ENCODE peak calls at places on chromosomes 3 and 15, in nine cellular contexts. One of them, this sample, is unnamed.

GRCh38 chr15:66833372-66833771 is 131.3 kb downstream of the SMAD6 start:
- ATAC-seq in Panc1: no peak
- ATAC-seq in right cardiac atrium: no peak
- ATAC-seq in upper lobe of left lung: no peak
- ATAC-seq in heart left ventricle: no peak
- ATAC-seq in CD4-positive, CD25-positive, alpha-beta regulatory T cell: no peak
- ATAC-seq in mucosa of descending colon: peak; percentile 52
- ATAC-seq in body of pancreas: no peak
- ATAC-seq in aorta: no peak
- ATAC-seq in this sample: no peak

GRCh38 chr3:123642182-123642956 is 57.5 kb upstream of the HACD2 start:
- ATAC-seq in Panc1: peak; percentile 90
- ATAC-seq in right cardiac atrium: peak; percentile 70
- ATAC-seq in upper lobe of left lung: peak; percentile 82
- ATAC-seq in heart left ventricle: peak; percentile 79
- ATAC-seq in CD4-positive, CD25-positive, alpha-beta regulatory T cell: no peak
- ATAC-seq in mucosa of descending colon: peak; percentile 95
- ATAC-seq in body of pancreas: peak; percentile 82
- ATAC-seq in aorta: peak; percentile 60
- ATAC-seq in this sample: peak; percentile 86

GRCh38 chr3:132605374-132605792 is 8.3 kb downstream of the ACKR4 start:
- ATAC-seq in Panc1: no peak
- ATAC-seq in right cardiac atrium: peak; percentile 64
- ATAC-seq in upper lobe of left lung: no peak
- ATAC-seq in heart left ventricle: peak; percentile 33
- ATAC-seq in CD4-positive, CD25-positive, alpha-beta regulatory T cell: no peak
- ATAC-seq in mucosa of descending colon: no peak
- ATAC-seq in body of pancreas: no peak
- ATAC-seq in aorta: no peak
- ATAC-seq in this sample: no peak

GRCh38 chr3:183551930-183552329 is 3.6 kb downstream of the KLHL6 start:
- ATAC-seq in Panc1: no peak
- ATAC-seq in right cardiac atrium: no peak
- ATAC-seq in upper lobe of left lung: no peak
- ATAC-seq in heart left ventricle: no peak
- ATAC-seq in CD4-positive, CD25-positive, alpha-beta regulatory T cell: no peak
- ATAC-seq in mucosa of descending colon: no peak
- ATAC-seq in body of pancreas: no peak
- ATAC-seq in aorta: no peak
- ATAC-seq in this sample: no peak

GRCh38 chr3:11580645-11581044 is 63.1 kb downstream of the VGLL4 start:
- ATAC-seq in Panc1: no peak
- ATAC-seq in right cardiac atrium: no peak
- ATAC-seq in upper lobe of left lung: no peak
- ATAC-seq in heart left ventricle: no peak
- ATAC-seq in CD4-positive, CD25-positive, alpha-beta regulatory T cell: no peak
- ATAC-seq in mucosa of descending colon: no peak
- ATAC-seq in body of pancreas: no peak
- ATAC-seq in aorta: no peak
- ATAC-seq in this sample: no peak

GRCh38 chr3:112143251-112143650 is 10.2 kb upstream of the GCSAM start:
- ATAC-seq in Panc1: no peak
- ATAC-seq in right cardiac atrium: no peak
- ATAC-seq in upper lobe of left lung: no peak
- ATAC-seq in heart left ventricle: no peak
- ATAC-seq in CD4-positive, CD25-positive, alpha-beta regulatory T cell: peak; percentile 68
- ATAC-seq in mucosa of descending colon: no peak
- ATAC-seq in body of pancreas: no peak
- ATAC-seq in aorta: no peak
- ATAC-seq in this sample: no peak

GRCh38 chr3:14274537-14274936 is 95.9 kb downstream of the LSM3 start:
- ATAC-seq in Panc1: no peak
- ATAC-seq in right cardiac atrium: no peak
- ATAC-seq in upper lobe of left lung: no peak
- ATAC-seq in heart left ventricle: no peak
- ATAC-seq in CD4-positive, CD25-positive, alpha-beta regulatory T cell: no peak
- ATAC-seq in mucosa of descending colon: no peak
- ATAC-seq in body of pancreas: no peak
- ATAC-seq in aorta: no peak
- ATAC-seq in this sample: no peak

GRCh38 chr3:45881031-45882022 is 5.0 kb upstream of the CCR9 start:
- ATAC-seq in Panc1: no peak
- ATAC-seq in right cardiac atrium: peak; percentile 75
- ATAC-seq in upper lobe of left lung: no peak
- ATAC-seq in heart left ventricle: peak; percentile 54
- ATAC-seq in CD4-positive, CD25-positive, alpha-beta regulatory T cell: peak; percentile 61
- ATAC-seq in mucosa of descending colon: no peak
- ATAC-seq in body of pancreas: no peak
- ATAC-seq in aorta: no peak
- ATAC-seq in this sample: no peak

GRCh38 chr3:113276581-113277080 is 65.3 kb downstream of the BOC start:
- ATAC-seq in Panc1: no peak
- ATAC-seq in right cardiac atrium: peak; percentile 17
- ATAC-seq in upper lobe of left lung: no peak
- ATAC-seq in heart left ventricle: no peak
- ATAC-seq in CD4-positive, CD25-positive, alpha-beta regulatory T cell: no peak
- ATAC-seq in mucosa of descending colon: no peak
- ATAC-seq in body of pancreas: no peak
- ATAC-seq in aorta: no peak
- ATAC-seq in this sample: no peak
- H3K4me3 ChIP-seq in Panc1: peak overlapping the region; percentile 25
- H3K4me3 ChIP-seq in right cardiac atrium: peak overlapping the region; percentile 3
- H3K4me3 ChIP-seq in upper lobe of left lung: no peak overlapping the region
- H3K4me3 ChIP-seq in heart left ventricle: peak overlapping the region; percentile 24
- H3K4me3 ChIP-seq in CD4-positive, CD25-positive, alpha-beta regulatory T cell: no peak overlapping the region
- H3K4me3 ChIP-seq in mucosa of descending colon: no peak overlapping the region
- H3K4me3 ChIP-seq in body of pancreas: no peak overlapping the region
- H3K4me3 ChIP-seq in aorta: no peak overlapping the region
- H3K4me3 ChIP-seq in this sample: peak overlapping the region; percentile 45

GRCh38 chr15:94105760-94106159 is 125.6 kb upstream of the MCTP2 start:
- ATAC-seq in Panc1: no peak
- ATAC-seq in right cardiac atrium: no peak
- ATAC-seq in upper lobe of left lung: peak; percentile 47
- ATAC-seq in heart left ventricle: no peak
- ATAC-seq in CD4-positive, CD25-positive, alpha-beta regulatory T cell: no peak
- ATAC-seq in mucosa of descending colon: no peak
- ATAC-seq in body of pancreas: no peak
- ATAC-seq in aorta: no peak
- ATAC-seq in this sample: peak; percentile 53
- H3K4me3 ChIP-seq in Panc1: no peak overlapping the region
- H3K4me3 ChIP-seq in right cardiac atrium: no peak overlapping the region
- H3K4me3 ChIP-seq in upper lobe of left lung: no peak overlapping the region
- H3K4me3 ChIP-seq in heart left ventricle: no peak overlapping the region
- H3K4me3 ChIP-seq in CD4-positive, CD25-positive, alpha-beta regulatory T cell: no peak overlapping the region
- H3K4me3 ChIP-seq in mucosa of descending colon: no peak overlapping the region
- H3K4me3 ChIP-seq in body of pancreas: no peak overlapping the region
- H3K4me3 ChIP-seq in aorta: no peak overlapping the region
- H3K4me3 ChIP-seq in this sample: no peak overlapping the region

GRCh38 chr15:76289582-76289981 is 21.7 kb downstream of the ETFA start:
- ATAC-seq in Panc1: no peak
- ATAC-seq in right cardiac atrium: no peak
- ATAC-seq in upper lobe of left lung: no peak
- ATAC-seq in heart left ventricle: no peak
- ATAC-seq in CD4-positive, CD25-positive, alpha-beta regulatory T cell: no peak
- ATAC-seq in mucosa of descending colon: no peak
- ATAC-seq in body of pancreas: no peak
- ATAC-seq in aorta: no peak
- ATAC-seq in this sample: no peak
- H3K4me3 ChIP-seq in Panc1: no peak overlapping the region
- H3K4me3 ChIP-seq in right cardiac atrium: no peak overlapping the region
- H3K4me3 ChIP-seq in upper lobe of left lung: no peak overlapping the region
- H3K4me3 ChIP-seq in heart left ventricle: no peak overlapping the region
- H3K4me3 ChIP-seq in CD4-positive, CD25-positive, alpha-beta regulatory T cell: no peak overlapping the region
- H3K4me3 ChIP-seq in mucosa of descending colon: no peak overlapping the region
- H3K4me3 ChIP-seq in body of pancreas: no peak overlapping the region
- H3K4me3 ChIP-seq in aorta: no peak overlapping the region
- H3K4me3 ChIP-seq in this sample: no peak overlapping the region

GRCh38 chr3:179957264-179957845 is 79.4 kb downstream of the PEX5L start:
- ATAC-seq in Panc1: no peak
- ATAC-seq in right cardiac atrium: no peak
- ATAC-seq in upper lobe of left lung: no peak
- ATAC-seq in heart left ventricle: no peak
- ATAC-seq in CD4-positive, CD25-positive, alpha-beta regulatory T cell: no peak
- ATAC-seq in mucosa of descending colon: no peak
- ATAC-seq in body of pancreas: no peak
- ATAC-seq in aorta: no peak
- ATAC-seq in this sample: no peak
- H3K4me3 ChIP-seq in Panc1: no peak overlapping the region
- H3K4me3 ChIP-seq in right cardiac atrium: no peak overlapping the region
- H3K4me3 ChIP-seq in upper lobe of left lung: no peak overlapping the region
- H3K4me3 ChIP-seq in heart left ventricle: no peak overlapping the region
- H3K4me3 ChIP-seq in CD4-positive, CD25-positive, alpha-beta regulatory T cell: no peak overlapping the region
- H3K4me3 ChIP-seq in mucosa of descending colon: no peak overlapping the region
- H3K4me3 ChIP-seq in body of pancreas: no peak overlapping the region
- H3K4me3 ChIP-seq in aorta: no peak overlapping the region
- H3K4me3 ChIP-seq in this sample: no peak overlapping the region

DNA sequence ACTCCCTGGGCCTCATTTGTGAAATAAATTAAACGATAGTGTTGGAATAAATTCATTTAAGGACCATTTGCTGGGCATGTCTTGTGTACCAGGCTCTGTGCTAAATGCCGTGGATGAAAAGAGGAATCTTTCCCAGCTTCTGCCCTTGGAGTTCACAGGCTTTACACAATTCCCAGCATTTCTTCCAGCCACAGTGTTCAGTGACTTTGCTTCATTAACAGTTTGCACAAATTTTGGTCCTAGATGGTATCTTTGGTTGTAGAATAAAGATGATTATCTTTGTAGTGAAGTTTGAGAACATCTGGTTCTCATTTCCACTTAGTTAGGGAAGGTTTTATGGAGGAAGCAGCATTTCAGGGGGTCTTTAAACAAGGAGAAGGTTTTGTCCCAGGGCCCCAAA is 100.1 kb downstream of the LRTM1 start:
- ATAC-seq in Panc1: no peak
- ATAC-seq in right cardiac atrium: no peak
- ATAC-seq in upper lobe of left lung: no peak
- ATAC-seq in heart left ventricle: no peak
- ATAC-seq in CD4-positive, CD25-positive, alpha-beta regulatory T cell: no peak
- ATAC-seq in mucosa of descending colon: no peak
- ATAC-seq in body of pancreas: no peak
- ATAC-seq in aorta: no peak
- ATAC-seq in this sample: no peak
- H3K4me3 ChIP-seq in Panc1: no peak overlapping the region
- H3K4me3 ChIP-seq in right cardiac atrium: no peak overlapping the region
- H3K4me3 ChIP-seq in upper lobe of left lung: no peak overlapping the region
- H3K4me3 ChIP-seq in heart left ventricle: no peak overlapping the region
- H3K4me3 ChIP-seq in CD4-positive, CD25-positive, alpha-beta regulatory T cell: no peak overlapping the region
- H3K4me3 ChIP-seq in mucosa of descending colon: no peak overlapping the region
- H3K4me3 ChIP-seq in body of pancreas: no peak overlapping the region
- H3K4me3 ChIP-seq in aorta: no peak overlapping the region
- H3K4me3 ChIP-seq in this sample: no peak overlapping the region

This sample was measured in gastroesophageal sphincter.